ENCODE peak calls at places on chromosomes 2 and 18, in nine cellular contexts. H is cardiac fibroblast; F is cerebellum; X is GM23248; L is GM10248; A is GM13976; S is activated CD4-positive, CD25-positive, alpha-beta regulatory T cell treated with anti-CD3 and anti-CD28 coated beads, Interleukin-2, amount 50 U/mL, for 16 hours; Q is HCEC 1CT; E is endothelial cell. J is an unnamed sample.
A peak's percentile ranks its signal among the peaks of the same experiment; 100 is the strongest.

GRCh38 chr18:22067109-22067508 is 102.3 kb upstream of the GATA6 start:
- DNase-seq in S (no peak), F (no peak), X (no peak), L (no peak), E (no peak), H (no peak), A (no peak), Q (no peak), J (no peak)

GRCh38 chr2:204264746-204265145 is 280.5 kb upstream of the PARD3B start:
- DNase-seq in F (no peak), A (no peak), H (no peak), X (no peak), L (no peak), E (no peak), S (no peak), Q (no peak), J (no peak)

GRCh38 chr2:71101656-71102055 is 28.4 kb downstream of the MCEE start:
- DNase-seq in L (no peak), E (no peak), Q (peak; percentile 37), A (no peak), X (peak; percentile 65), H (peak; percentile 74), S (no peak), F (no peak), J (no peak)

GRCh38 chr2:74525717-74526648 is at the start of gene DQX1:
- DNase-seq in E (no peak), L (peak; percentile 67), Q (peak; percentile 38), X (peak; percentile 57), S (no peak), F (no peak), H (peak; percentile 49), A (peak; percentile 67), J (peak; percentile 51)

GRCh38 chr2:144596074-144596871 is 76.4 kb upstream of the ZEB2 start:
- DNase-seq in F (no peak), E (peak; percentile 36), L (peak; percentile 19), H (peak; percentile 63), Q (peak; percentile 75), S (no peak), X (peak; percentile 38), A (no peak), J (peak; percentile 8)

GRCh38 chr2:222756951-222757645 is 85.6 kb downstream of the MOGAT1 start:
- DNase-seq in E (no peak), L (no peak), H (peak; percentile 84), F (no peak), Q (peak; percentile 94), S (no peak), X (peak; percentile 84), A (no peak), J (no peak)

GRCh38 chr2:1854747-1855146 is 110.4 kb upstream of the PXDN start:
- DNase-seq in F (peak; percentile 87), E (peak; percentile 64), Q (no peak), H (peak; percentile 54), L (no peak), A (peak; percentile 45), S (no peak), X (peak; percentile 64), J (peak; percentile 20)

GRCh38 chr2:36483290-36483689 is 114.7 kb downstream of the FEZ2 start:
- DNase-seq in S (no peak), Q (no peak), E (no peak), L (no peak), H (no peak), A (no peak), F (no peak), X (no peak), J (no peak)

GRCh38 chr2:85472265-85472664 is 53.8 kb downstream of the SH2D6 start:
- DNase-seq in X (peak; percentile 53), A (no peak), E (no peak), Q (peak; percentile 70), L (no peak), H (no peak), F (no peak), S (no peak), J (no peak)

GRCh38 chr2:173684896-173685485 is 280.2 kb downstream of the SP3 start:
- DNase-seq in F (no peak), H (no peak), E (no peak), L (no peak), S (no peak), X (no peak), A (no peak), Q (no peak), J (no peak)

J was measured in HuH-7.